ENCODE peak calls at places on chromosomes 4 and X, in nine cellular contexts. One of them, this sample, is unnamed.

GRCh38 chr4:173448103-173448502 is 49.2 kb upstream of the SCRG1 start:
- DNase-seq in Peyer's patch: no peak
- DNase-seq in heart left ventricle: peak
- DNase-seq in stomach: no peak
- DNase-seq in transverse colon: peak
- DNase-seq in IMR-90: peak
- DNase-seq in A549: no peak
- DNase-seq in testis: peak
- DNase-seq in uterus: no peak
- DNase-seq in this sample: no peak

GRCh38 chr4:147516133-147516532 is 35.2 kb downstream of the EDNRA start:
- DNase-seq in Peyer's patch: no peak
- DNase-seq in heart left ventricle: no peak
- DNase-seq in stomach: no peak
- DNase-seq in transverse colon: no peak
- DNase-seq in IMR-90: no peak
- DNase-seq in A549: no peak
- DNase-seq in testis: no peak
- DNase-seq in uterus: no peak
- DNase-seq in this sample: no peak

GRCh38 chr4:4496604-4497372 is 45.1 kb downstream of the STX18 start:
- DNase-seq in Peyer's patch: no peak
- DNase-seq in heart left ventricle: no peak
- DNase-seq in stomach: no peak
- DNase-seq in transverse colon: no peak
- DNase-seq in IMR-90: no peak
- DNase-seq in A549: no peak
- DNase-seq in testis: no peak
- DNase-seq in uterus: peak
- DNase-seq in this sample: peak

GRCh38 chrX:44735498-44735897 is 108.3 kb upstream of the DUSP21 start:
- DNase-seq in Peyer's patch: no peak
- DNase-seq in heart left ventricle: no peak
- DNase-seq in stomach: no peak
- DNase-seq in transverse colon: no peak
- DNase-seq in IMR-90: no peak
- DNase-seq in A549: no peak
- DNase-seq in testis: no peak
- DNase-seq in uterus: no peak
- DNase-seq in this sample: no peak

GRCh38 chrX:34300871-34301270 is 168.8 kb upstream of the FAM47A start:
- DNase-seq in Peyer's patch: peak
- DNase-seq in heart left ventricle: no peak
- DNase-seq in stomach: no peak
- DNase-seq in transverse colon: no peak
- DNase-seq in IMR-90: peak
- DNase-seq in A549: no peak
- DNase-seq in testis: peak
- DNase-seq in uterus: no peak
- DNase-seq in this sample: peak

GRCh38 chrX:135327299-135327698 is 18.0 kb downstream of the ETDC start:
- DNase-seq in Peyer's patch: no peak
- DNase-seq in heart left ventricle: no peak
- DNase-seq in stomach: no peak
- DNase-seq in transverse colon: no peak
- DNase-seq in IMR-90: peak
- DNase-seq in A549: no peak
- DNase-seq in testis: no peak
- DNase-seq in uterus: no peak
- DNase-seq in this sample: no peak

GRCh38 chr4:132123870-132124623 is 1025.0 kb upstream of the PCDH10 start:
- DNase-seq in Peyer's patch: no peak
- DNase-seq in heart left ventricle: no peak
- DNase-seq in stomach: peak
- DNase-seq in transverse colon: no peak
- DNase-seq in IMR-90: peak
- DNase-seq in A549: no peak
- DNase-seq in testis: no peak
- DNase-seq in uterus: no peak
- DNase-seq in this sample: no peak

GRCh38 chrX:119389854-119390501 is 9.2 kb upstream of the SLC25A43 start:
- DNase-seq in Peyer's patch: no peak
- DNase-seq in heart left ventricle: no peak
- DNase-seq in stomach: no peak
- DNase-seq in transverse colon: no peak
- DNase-seq in IMR-90: no peak
- DNase-seq in A549: no peak
- DNase-seq in testis: no peak
- DNase-seq in uterus: no peak
- DNase-seq in this sample: no peak

DNA sequence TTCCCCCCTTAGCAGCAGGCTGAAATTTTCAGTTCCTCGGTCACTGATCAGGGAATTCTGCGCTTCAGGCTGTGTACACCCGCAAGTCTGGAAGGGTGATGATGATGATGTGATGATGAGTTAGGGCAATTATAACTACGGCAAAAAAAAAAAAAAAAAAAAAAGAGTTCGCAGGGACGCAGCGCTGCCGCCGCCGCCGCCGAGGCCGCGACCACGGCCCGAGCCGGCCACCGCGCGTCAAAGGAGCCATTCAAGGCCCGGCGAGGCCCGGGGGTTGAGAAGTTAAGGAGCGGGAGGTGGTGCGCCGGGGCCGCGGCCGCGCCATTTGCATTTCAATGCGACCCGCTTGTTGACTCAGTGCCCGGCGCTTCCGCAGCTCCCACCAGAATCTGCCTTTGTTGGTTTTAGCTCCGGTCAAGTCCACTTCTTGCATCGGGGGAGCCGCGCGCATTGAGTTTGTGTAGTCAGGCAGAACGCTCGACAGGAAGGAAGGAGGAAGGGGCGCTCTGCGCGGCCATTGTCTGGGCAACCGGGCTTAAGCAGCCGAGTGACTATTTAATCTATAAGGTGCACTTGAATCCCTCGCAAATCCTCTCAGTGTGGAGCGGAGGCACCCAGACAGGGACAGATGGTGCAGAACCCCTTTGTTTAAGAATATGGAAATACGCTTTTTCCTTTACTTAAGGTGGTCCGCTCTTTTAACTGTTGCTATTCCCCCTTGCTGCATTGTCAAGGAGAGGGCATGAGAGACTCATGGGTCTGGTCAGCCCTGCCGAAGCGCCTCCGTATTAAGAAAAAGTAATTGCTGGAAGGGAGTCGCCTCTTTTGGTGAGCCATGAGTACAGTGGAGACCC is 109.1 kb downstream of the SPRY1 start:
- DNase-seq in Peyer's patch: peak
- DNase-seq in heart left ventricle: peak
- DNase-seq in stomach: peak
- DNase-seq in transverse colon: peak
- DNase-seq in IMR-90: peak
- DNase-seq in A549: no peak
- DNase-seq in testis: peak
- DNase-seq in uterus: peak
- DNase-seq in this sample: peak
- TF ChIP-seq POLR2A in Peyer's patch: no peak
- TF ChIP-seq POLR2A in heart left ventricle: no peak
- TF ChIP-seq POLR2A in stomach: no peak
- TF ChIP-seq POLR2A in transverse colon: no peak
- TF ChIP-seq POLR2A in IMR-90: no peak
- TF ChIP-seq POLR2A in A549: no peak
- TF ChIP-seq POLR2A in testis: no peak
- TF ChIP-seq POLR2A in uterus: no peak
- TF ChIP-seq POLR2A in this sample: no peak

GRCh38 chr4:124105212-124105611 is 607.3 kb downstream of the ANKRD50 start:
- DNase-seq in Peyer's patch: no peak
- DNase-seq in heart left ventricle: no peak
- DNase-seq in stomach: no peak
- DNase-seq in transverse colon: no peak
- DNase-seq in IMR-90: peak
- DNase-seq in A549: no peak
- DNase-seq in testis: no peak
- DNase-seq in uterus: no peak
- DNase-seq in this sample: no peak

GRCh38 chr4:124104628-124105027 is 607.9 kb downstream of the ANKRD50 start:
- DNase-seq in Peyer's patch: no peak
- DNase-seq in heart left ventricle: no peak
- DNase-seq in stomach: no peak
- DNase-seq in transverse colon: no peak
- DNase-seq in IMR-90: no peak
- DNase-seq in A549: no peak
- DNase-seq in testis: no peak
- DNase-seq in uterus: no peak
- DNase-seq in this sample: no peak

GRCh38 chr4:124104101-124104500 is 608.4 kb downstream of the ANKRD50 start:
- DNase-seq in Peyer's patch: no peak
- DNase-seq in heart left ventricle: no peak
- DNase-seq in stomach: no peak
- DNase-seq in transverse colon: no peak
- DNase-seq in IMR-90: no peak
- DNase-seq in A549: no peak
- DNase-seq in testis: no peak
- DNase-seq in uterus: no peak
- DNase-seq in this sample: no peak
- TF ChIP-seq POLR2A in Peyer's patch: no peak
- TF ChIP-seq POLR2A in heart left ventricle: no peak
- TF ChIP-seq POLR2A in stomach: no peak
- TF ChIP-seq POLR2A in transverse colon: no peak
- TF ChIP-seq POLR2A in IMR-90: no peak
- TF ChIP-seq POLR2A in A549: no peak
- TF ChIP-seq POLR2A in testis: no peak
- TF ChIP-seq POLR2A in uterus: no peak
- TF ChIP-seq POLR2A in this sample: no peak

GRCh38 chr4:150080875-150081274 is 2.6 kb downstream of the DCLK2 start:
- DNase-seq in Peyer's patch: no peak
- DNase-seq in heart left ventricle: no peak
- DNase-seq in stomach: no peak
- DNase-seq in transverse colon: no peak
- DNase-seq in IMR-90: peak
- DNase-seq in A549: no peak
- DNase-seq in testis: no peak
- DNase-seq in uterus: no peak
- DNase-seq in this sample: no peak

GRCh38 chr4:150080335-150080734 is 2.1 kb downstream of the DCLK2 start:
- DNase-seq in Peyer's patch: no peak
- DNase-seq in heart left ventricle: no peak
- DNase-seq in stomach: no peak
- DNase-seq in transverse colon: no peak
- DNase-seq in IMR-90: peak
- DNase-seq in A549: no peak
- DNase-seq in testis: no peak
- DNase-seq in uterus: no peak
- DNase-seq in this sample: no peak

GRCh38 chr4:150078996-150079581 is 844 bp downstream of the DCLK2 start:
- DNase-seq in Peyer's patch: peak
- DNase-seq in heart left ventricle: peak
- DNase-seq in stomach: no peak
- DNase-seq in transverse colon: peak
- DNase-seq in IMR-90: peak
- DNase-seq in A549: peak
- DNase-seq in testis: peak
- DNase-seq in uterus: peak
- DNase-seq in this sample: peak

GRCh38 chr4:150082241-150082640 is 4.0 kb downstream of the DCLK2 start:
- DNase-seq in Peyer's patch: no peak
- DNase-seq in heart left ventricle: no peak
- DNase-seq in stomach: peak
- DNase-seq in transverse colon: no peak
- DNase-seq in IMR-90: no peak
- DNase-seq in A549: no peak
- DNase-seq in testis: no peak
- DNase-seq in uterus: no peak
- DNase-seq in this sample: no peak

GRCh38 chr4:150078041-150078995 is at the start of gene DCLK2:
- DNase-seq in Peyer's patch: peak
- DNase-seq in heart left ventricle: peak
- DNase-seq in stomach: peak
- DNase-seq in transverse colon: peak
- DNase-seq in IMR-90: peak
- DNase-seq in A549: peak
- DNase-seq in testis: peak
- DNase-seq in uterus: peak
- DNase-seq in this sample: peak
- TF ChIP-seq POLR2A in Peyer's patch: no peak
- TF ChIP-seq POLR2A in heart left ventricle: no peak
- TF ChIP-seq POLR2A in stomach: no peak
- TF ChIP-seq POLR2A in transverse colon: no peak
- TF ChIP-seq POLR2A in IMR-90: peak
- TF ChIP-seq POLR2A in A549: peak
- TF ChIP-seq POLR2A in testis: no peak
- TF ChIP-seq POLR2A in uterus: no peak
- TF ChIP-seq POLR2A in this sample: no peak

GRCh38 chr4:124713213-124713592 is 671 bp upstream of the ANKRD50 start:
- DNase-seq in Peyer's patch: peak
- DNase-seq in heart left ventricle: peak
- DNase-seq in stomach: peak
- DNase-seq in transverse colon: peak
- DNase-seq in IMR-90: peak
- DNase-seq in A549: peak
- DNase-seq in testis: peak
- DNase-seq in uterus: peak
- DNase-seq in this sample: peak

GRCh38 chr4:124710253-124710849 is 2.2 kb downstream of the ANKRD50 start:
- DNase-seq in Peyer's patch: no peak
- DNase-seq in heart left ventricle: no peak
- DNase-seq in stomach: no peak
- DNase-seq in transverse colon: no peak
- DNase-seq in IMR-90: peak
- DNase-seq in A549: no peak
- DNase-seq in testis: no peak
- DNase-seq in uterus: no peak
- DNase-seq in this sample: no peak

GRCh38 chr4:124711469-124712416 is 789 bp downstream of the ANKRD50 start:
- DNase-seq in Peyer's patch: peak
- DNase-seq in heart left ventricle: peak
- DNase-seq in stomach: peak
- DNase-seq in transverse colon: peak
- DNase-seq in IMR-90: peak
- DNase-seq in A549: peak
- DNase-seq in testis: peak
- DNase-seq in uterus: no peak
- DNase-seq in this sample: peak

GRCh38 chr4:124710911-124711310 is 1.6 kb downstream of the ANKRD50 start:
- DNase-seq in Peyer's patch: no peak
- DNase-seq in heart left ventricle: no peak
- DNase-seq in stomach: peak
- DNase-seq in transverse colon: no peak
- DNase-seq in IMR-90: no peak
- DNase-seq in A549: no peak
- DNase-seq in testis: peak
- DNase-seq in uterus: no peak
- DNase-seq in this sample: peak

DNA sequence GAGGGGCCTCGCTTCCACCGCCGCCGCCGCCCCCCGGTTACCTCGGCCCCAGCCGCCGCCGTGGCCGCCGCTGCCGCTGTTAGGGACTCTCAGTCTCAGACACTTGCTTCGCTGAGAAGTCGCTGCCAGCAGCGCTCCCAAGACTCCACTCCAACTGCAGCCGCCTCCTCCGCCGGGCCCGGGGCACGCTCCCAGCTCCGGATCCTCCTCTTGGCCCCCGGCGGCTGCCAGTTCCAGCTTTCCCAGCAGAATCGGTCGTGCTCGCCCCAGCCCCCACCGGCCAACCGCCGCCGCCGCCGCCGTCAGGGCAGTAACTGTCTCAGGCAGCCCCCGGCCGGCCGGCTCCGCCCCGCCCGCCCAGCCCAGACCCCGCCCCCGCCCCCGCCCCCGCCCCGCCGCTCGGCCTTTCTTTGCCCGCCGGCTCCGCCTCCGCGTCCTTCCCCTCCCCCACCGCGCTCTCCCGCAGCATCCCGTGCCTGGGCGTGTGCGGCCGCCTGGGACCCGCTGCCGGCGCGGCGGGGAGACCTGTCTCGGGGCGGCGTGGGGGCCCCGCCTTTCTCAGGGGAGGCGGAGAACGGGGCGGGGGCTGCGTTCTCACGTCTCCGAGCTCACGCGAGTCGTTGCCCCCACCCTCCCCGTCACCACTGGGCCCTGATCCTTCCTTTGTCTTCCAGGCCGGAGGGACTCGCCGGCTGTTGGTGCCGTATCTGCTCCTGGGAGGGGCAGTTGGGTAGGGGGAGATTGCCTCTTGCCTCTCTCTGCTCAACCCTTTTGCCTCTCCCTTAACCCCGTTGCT is at the start of gene ANKRD50:
- DNase-seq in Peyer's patch: peak
- DNase-seq in heart left ventricle: peak
- DNase-seq in stomach: peak
- DNase-seq in transverse colon: peak
- DNase-seq in IMR-90: peak
- DNase-seq in A549: peak
- DNase-seq in testis: peak
- DNase-seq in uterus: peak
- DNase-seq in this sample: peak
- TF ChIP-seq POLR2A in Peyer's patch: peak
- TF ChIP-seq POLR2A in heart left ventricle: peak
- TF ChIP-seq POLR2A in stomach: no peak
- TF ChIP-seq POLR2A in transverse colon: peak
- TF ChIP-seq POLR2A in IMR-90: peak
- TF ChIP-seq POLR2A in A549: peak
- TF ChIP-seq POLR2A in testis: no peak
- TF ChIP-seq POLR2A in uterus: peak
- TF ChIP-seq POLR2A in this sample: peak